ENCODE peak calls at places on chromosomes 6 and 20, in seven cellular contexts. N is lower leg skin; S is A549; Y is naive thymus-derived CD4-positive, alpha-beta T cell; V is esophagus squamous epithelium; K is right cardiac atrium; O is AG09309. L is an unnamed sample.

GRCh38 chr20:51536116-51537069 is 6.1 kb downstream of the NFATC2 start:
- DNase-seq in Y (no peak), S (no peak), O (no peak), V (no peak), N (no peak), K (no peak), L (no peak)

GRCh38 chr20:14553774-14554524 is 216.5 kb upstream of the FLRT3 start:
- DNase-seq in O (no peak), Y (no peak), V (no peak), S (peak), N (no peak), K (peak), L (no peak)

GRCh38 chr6:106027760-106028159 is 58.4 kb upstream of the PRDM1 start:
- DNase-seq in O (no peak), S (no peak), K (no peak), V (no peak), Y (no peak), N (no peak), L (no peak)

GRCh38 chr6:44051516-44051915 is 75.7 kb downstream of the MRPL14 start:
- DNase-seq in V (no peak), Y (no peak), O (no peak), K (peak), N (no peak), S (no peak), L (no peak)

GRCh38 chr20:63085087-63085861 is 78.5 kb upstream of the BHLHE23 start:
- DNase-seq in N (no peak), K (no peak), Y (no peak), V (no peak), O (no peak), S (peak), L (no peak)

GRCh38 chr6:10404799-10405524 is 9.9 kb downstream of the TFAP2A start:
- DNase-seq in K (no peak), V (no peak), Y (no peak), N (no peak), S (no peak), O (no peak), L (no peak)

GRCh38 chr6:6730831-6731230 is 142.3 kb downstream of the LY86 start:
- DNase-seq in N (no peak), O (peak), K (peak), S (peak), Y (no peak), V (no peak), L (no peak)

GRCh38 chr6:8108031-8108660 is 5.8 kb upstream of the EEF1E1 start:
- DNase-seq in V (no peak), O (peak), N (no peak), S (peak), Y (no peak), K (no peak), L (no peak)

GRCh38 chr20:53890434-53891305 is 179.7 kb downstream of the BCAS1 start:
- DNase-seq in Y (no peak), S (no peak), O (no peak), K (no peak), V (no peak), N (no peak), L (no peak)

GRCh38 chr6:158170656-158171081 is 2.5 kb downstream of the GTF2H5 start:
- DNase-seq in V (no peak), Y (no peak), O (peak), N (no peak), S (no peak), K (no peak), L (no peak)

GRCh38 chr6:25312703-25313102 is 33.5 kb downstream of the CARMIL1 start:
- DNase-seq in N (no peak), K (no peak), O (peak), V (no peak), S (peak), Y (no peak), L (no peak)

GRCh38 chr20:9503530-9504251 is 10.7 kb upstream of the LAMP5 start:
- DNase-seq in N (no peak), K (no peak), V (no peak), S (peak), O (peak), Y (no peak), L (peak)

GRCh38 chr6:43405354-43405753 is 22.0 kb upstream of the ABCC10 start:
- DNase-seq in N (no peak), Y (no peak), O (no peak), S (no peak), V (no peak), K (no peak), L (no peak)

GRCh38 chr6:36755435-36756348 is 58.1 kb downstream of the RAB44 start:
- DNase-seq in N (no peak), K (no peak), O (no peak), S (peak), V (no peak), Y (peak), L (peak)

GRCh38 chr6:13044390-13044789 is 283.9 kb downstream of the TBC1D7 start:
- DNase-seq in V (no peak), K (peak), O (no peak), Y (no peak), N (peak), S (peak), L (no peak)

GRCh38 chr20:47578543-47578942 is 76.9 kb downstream of the NCOA3 start:
- DNase-seq in K (no peak), O (no peak), S (no peak), N (no peak), V (no peak), Y (no peak), L (no peak)

GRCh38 chr6:71139249-71139648 is 149.4 kb upstream of the OGFRL1 start:
- DNase-seq in K (no peak), V (no peak), N (no peak), S (no peak), Y (no peak), O (peak), L (no peak)

GRCh38 chr6:154298297-154298696 is 58.3 kb downstream of the IPCEF1 start:
- DNase-seq in N (no peak), V (no peak), S (no peak), K (no peak), O (no peak), Y (no peak), L (no peak)

GRCh38 chr6:168139121-168139520 is 60.1 kb upstream of the FRMD1 start:
- DNase-seq in O (no peak), S (no peak), Y (no peak), N (no peak), K (no peak), V (no peak), L (no peak)

GRCh38 chr20:51926670-51927305 is 124.5 kb upstream of the SALL4 start:
- DNase-seq in N (no peak), S (no peak), O (no peak), K (no peak), Y (no peak), V (no peak), L (no peak)

GRCh38 chr6:111096246-111096645 is 8.9 kb downstream of the SLC16A10 start:
- DNase-seq in O (no peak), S (no peak), V (no peak), K (no peak), Y (peak), N (no peak), L (peak)

GRCh38 chr20:31570735-31571617 is 34.1 kb upstream of the ID1 start:
- DNase-seq in S (no peak), K (no peak), N (no peak), O (no peak), Y (no peak), V (no peak), L (no peak)

GRCh38 chr6:121677551-121677950 is 242.1 kb downstream of the GJA1 start:
- DNase-seq in O (no peak), K (no peak), Y (no peak), N (no peak), V (no peak), S (no peak), L (no peak)

GRCh38 chr6:151276112-151276745 is 36.5 kb downstream of the AKAP12 start:
- DNase-seq in Y (no peak), K (peak), N (peak), S (peak), O (peak), V (no peak), L (no peak)

GRCh38 chr20:3711418-3712043 is 869 bp downstream of the SIGLEC1 start:
- DNase-seq in K (peak), V (no peak), S (no peak), O (no peak), Y (no peak), N (no peak), L (no peak)

GRCh38 chr6:46357591-46357990 is 133.7 kb downstream of the RCAN2 start:
- DNase-seq in N (no peak), S (no peak), Y (no peak), O (no peak), K (no peak), V (no peak), L (no peak)

GRCh38 chr6:14328163-14328562 is 210.6 kb downstream of the CD83 start:
- DNase-seq in N (no peak), V (no peak), K (peak), O (no peak), Y (no peak), S (no peak), L (no peak)

GRCh38 chr6:25169551-25170335 is 109.4 kb upstream of the CARMIL1 start:
- DNase-seq in O (no peak), S (no peak), Y (no peak), N (no peak), K (no peak), V (no peak), L (no peak)

GRCh38 chr6:1312193-1312443 is 220 bp downstream of the FOXQ1 start:
- DNase-seq in O (no peak), Y (no peak), S (no peak), N (no peak), K (no peak), V (no peak), L (no peak)

GRCh38 chr6:91166271-91166670 is 579.4 kb upstream of the MAP3K7 start:
- DNase-seq in K (no peak), S (no peak), O (no peak), V (no peak), N (no peak), Y (no peak), L (no peak)

GRCh38 chr20:49028684-49029083 is 17.4 kb upstream of the CSE1L start:
- DNase-seq in V (no peak), N (no peak), S (peak), K (no peak), O (peak), Y (no peak), L (no peak)

GRCh38 chr6:156590482-156590881 is 186.7 kb upstream of the ARID1B start:
- DNase-seq in O (no peak), Y (no peak), V (no peak), N (no peak), S (no peak), K (no peak), L (no peak)

GRCh38 chr6:166955865-166956443 is 396 bp downstream of the RNASET2 start:
- DNase-seq in Y (no peak), V (no peak), S (no peak), K (no peak), O (no peak), N (no peak), L (no peak)

GRCh38 chr6:6843057-6843627 is 254.6 kb downstream of the LY86 start:
- DNase-seq in N (no peak), K (no peak), S (peak), Y (no peak), V (no peak), O (no peak), L (no peak)

GRCh38 chr6:50716887-50717509 is 3.7 kb downstream of the TFAP2D start:
- DNase-seq in O (no peak), V (no peak), K (no peak), S (no peak), Y (no peak), N (no peak), L (no peak)

GRCh38 chr6:37906121-37906520 is 86.6 kb downstream of the ZFAND3 start:
- DNase-seq in V (no peak), Y (no peak), N (no peak), K (no peak), S (no peak), O (no peak), L (no peak)

GRCh38 chr6:56282391-56282790 is 35.0 kb upstream of the COL21A1 start:
- DNase-seq in S (no peak), V (no peak), K (no peak), N (no peak), Y (no peak), O (no peak), L (no peak)

GRCh38 chr6:56279346-56280080 is 32.1 kb upstream of the COL21A1 start:
- DNase-seq in K (no peak), N (no peak), S (peak), Y (no peak), O (no peak), V (no peak), L (no peak)

DNA sequence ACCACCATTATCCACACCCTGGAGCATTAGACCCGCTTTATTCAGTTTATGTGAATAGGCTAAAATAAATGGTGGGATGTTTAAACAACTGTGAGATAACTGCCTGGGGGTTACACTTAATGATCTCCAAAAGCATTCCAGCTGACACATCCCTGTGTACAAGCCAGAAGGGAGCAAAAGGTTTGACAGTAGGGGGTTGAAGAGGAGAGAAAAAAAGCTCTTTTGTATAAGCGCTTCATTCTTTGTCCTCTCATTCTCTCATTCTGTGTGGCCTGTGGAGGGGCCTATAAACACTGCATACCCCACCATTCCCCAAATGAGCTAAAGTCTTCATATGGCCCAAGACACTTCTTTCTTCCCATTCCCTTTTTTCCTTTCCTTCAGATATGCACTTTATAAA is 30.8 kb upstream of the COL21A1 start:
- DNase-seq in V (no peak), N (no peak), S (peak), K (no peak), O (no peak), Y (no peak), L (no peak)
- H3K4me3 ChIP-seq in V (no peak), N (no peak), S (no peak), K (no peak), O (no peak), Y (no peak), L (no peak)

GRCh38 chr6:32666420-32667300 is at the start of gene HLA-DQB1:
- DNase-seq in K (no peak), N (peak), Y (peak), O (no peak), V (no peak), S (peak), L (peak)
- H3K4me3 ChIP-seq in K (peak), N (no peak), Y (peak), O (no peak), V (no peak), S (no peak), L (peak)

GRCh38 chr20:56820984-56821383 is 191.9 kb downstream of the TFAP2C start:
- DNase-seq in Y (no peak), K (no peak), V (no peak), N (no peak), S (no peak), O (no peak), L (no peak)

GRCh38 chr20:56816349-56816748 is 187.2 kb downstream of the TFAP2C start:
- DNase-seq in V (no peak), N (no peak), K (no peak), Y (no peak), S (no peak), O (no peak), L (no peak)

GRCh38 chr20:56815796-56816195 is 186.7 kb downstream of the TFAP2C start:
- DNase-seq in V (no peak), K (no peak), O (no peak), N (no peak), S (no peak), Y (no peak), L (no peak)

GRCh38 chr20:56817780-56818675 is 188.9 kb downstream of the TFAP2C start:
- DNase-seq in Y (no peak), O (no peak), N (no peak), S (no peak), K (no peak), V (no peak), L (no peak)
- H3K4me3 ChIP-seq in Y (no peak), O (no peak), N (no peak), S (no peak), K (no peak), V (no peak), L (no peak)

DNA sequence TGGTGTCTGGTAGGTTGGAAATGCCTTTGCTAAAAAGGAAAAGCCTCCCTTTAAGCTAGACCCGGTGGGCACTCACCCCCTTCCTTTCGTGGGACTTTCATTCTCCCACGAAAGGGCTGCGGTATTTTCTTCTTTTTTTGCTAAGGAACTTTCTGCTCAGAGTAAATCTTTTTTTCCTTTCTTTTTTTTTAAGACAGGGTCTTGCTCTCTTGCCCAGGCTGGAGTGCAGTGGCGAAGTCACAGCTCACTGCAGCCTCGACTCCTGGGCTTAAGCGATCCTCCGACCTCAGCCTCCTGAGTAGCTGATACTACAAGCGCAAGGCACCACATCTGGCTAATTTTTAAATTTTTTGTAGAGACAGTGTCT is 4.0 kb downstream of the TP53TG5 start:
- DNase-seq in V (no peak), N (no peak), Y (no peak), K (no peak), S (no peak), O (no peak), L (no peak)
- H3K4me3 ChIP-seq in V (no peak), N (no peak), Y (peak), K (peak), S (peak), O (peak), L (peak)

DNA sequence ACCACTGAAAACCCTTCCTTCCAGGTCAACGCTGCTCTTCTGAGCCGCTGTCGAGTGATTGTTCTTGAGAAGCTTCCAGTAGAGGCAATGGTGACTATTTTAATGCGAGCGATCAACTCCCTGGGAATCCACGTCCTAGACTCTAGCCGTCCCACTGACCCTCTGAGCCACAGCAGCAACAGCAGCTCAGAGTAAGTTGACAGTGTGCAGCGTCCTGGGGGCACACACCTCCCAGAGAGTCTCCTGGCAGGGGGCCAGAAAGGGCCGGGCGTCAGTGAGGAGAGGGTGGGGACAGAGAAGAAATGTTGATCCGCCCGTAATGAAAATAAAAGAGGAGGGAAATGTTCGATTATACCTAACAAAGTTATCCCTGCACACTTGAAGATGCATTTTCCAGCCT is 5.0 kb downstream of the WRNIP1 start:
- DNase-seq in Y (no peak), K (peak), V (no peak), O (no peak), N (no peak), S (no peak), L (no peak)
- H3K4me3 ChIP-seq in Y (no peak), K (peak), V (no peak), O (no peak), N (no peak), S (no peak), L (no peak)

DNA sequence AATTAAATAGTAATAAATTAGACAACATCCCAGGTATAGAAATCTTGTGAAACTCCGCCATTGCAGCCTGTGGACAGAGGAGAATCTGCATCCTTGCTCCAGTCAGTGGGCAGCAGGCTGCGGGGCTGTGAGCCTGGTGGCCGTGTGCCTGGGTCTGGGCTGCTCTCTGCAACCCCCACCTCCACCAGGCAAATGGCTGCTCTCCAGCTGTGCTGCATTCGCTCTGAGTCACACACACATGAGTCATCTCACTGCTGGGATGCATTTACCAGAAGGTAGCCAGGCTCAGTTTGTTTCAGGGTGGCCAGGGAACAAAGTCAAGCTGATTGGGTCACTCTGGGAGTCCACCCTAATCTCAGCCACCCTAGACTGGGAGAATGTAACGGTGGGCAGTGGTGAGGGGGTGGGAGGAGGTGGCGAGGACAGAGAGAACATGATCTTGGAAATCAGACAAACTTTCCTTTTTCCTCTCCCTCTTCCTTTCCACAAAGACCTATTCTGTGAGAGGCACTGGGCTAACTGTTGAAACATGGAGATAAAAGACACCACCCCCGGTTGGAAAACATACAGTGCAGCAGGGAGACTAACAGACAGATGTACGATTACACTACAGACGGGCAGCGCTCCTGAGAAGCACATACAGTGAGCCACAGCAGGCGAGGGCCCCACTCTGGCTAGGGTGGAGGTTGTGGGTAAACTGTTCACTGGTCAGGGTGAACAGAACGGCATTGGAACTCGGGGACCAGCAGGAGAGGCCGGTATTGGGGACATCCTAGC is 59.2 kb downstream of the TRAM2 start:
- DNase-seq in O (peak), K (peak), S (peak), N (peak), Y (no peak), V (no peak), L (no peak)
- H3K4me3 ChIP-seq in O (peak), K (no peak), S (peak), N (no peak), Y (no peak), V (no peak), L (no peak)

GRCh38 chr6:16802071-16802470 is 40.8 kb upstream of the ATXN1 start:
- DNase-seq in K (no peak), N (peak), V (no peak), O (peak), S (no peak), Y (no peak), L (no peak)
- H3K4me3 ChIP-seq in K (no peak), N (no peak), V (no peak), O (no peak), S (no peak), Y (no peak), L (no peak)

GRCh38 chr6:88008821-88009220 is 38.8 kb upstream of the SPACA1 start:
- DNase-seq in S (peak), O (no peak), Y (no peak), N (no peak), K (no peak), V (no peak), L (no peak)

GRCh38 chr6:88006559-88006958 is 41.1 kb upstream of the SPACA1 start:
- DNase-seq in V (no peak), Y (no peak), N (no peak), O (no peak), S (no peak), K (no peak), L (no peak)

GRCh38 chr6:88004707-88005106 is 42.9 kb upstream of the SPACA1 start:
- DNase-seq in K (no peak), Y (no peak), V (no peak), O (no peak), N (no peak), S (no peak), L (no peak)

GRCh38 chr6:88013015-88013414 is 34.6 kb upstream of the SPACA1 start:
- DNase-seq in O (no peak), S (no peak), Y (peak), K (no peak), V (no peak), N (no peak), L (peak)

GRCh38 chr6:88008411-88008810 is 39.2 kb upstream of the SPACA1 start:
- DNase-seq in N (no peak), Y (no peak), K (no peak), S (no peak), V (no peak), O (no peak), L (no peak)
- H3K4me3 ChIP-seq in N (no peak), Y (no peak), K (no peak), S (peak), V (no peak), O (no peak), L (no peak)

L was measured in Jurkat, Clone E6-1.